ENCODE peak calls at places on chromosomes 3 and 15, in seven cellular contexts. M, I, P, E, C, L and Y are unnamed samples.
A peak's percentile ranks its signal among the peaks of the same experiment; 100 is the strongest.

GRCh38 chr3:185362850-185363661 is at the start of gene MAP3K13:
- DNase-seq in M (peak; percentile 94), I (peak; percentile 77), P (peak; percentile 83), E (peak; percentile 49), C (peak; percentile 70), L (peak; percentile 52), Y (peak; percentile 97)

GRCh38 chr3:99700637-99701268 is 62.4 kb downstream of the COL8A1 start:
- DNase-seq in M (peak; percentile 80), I (no peak), P (no peak), E (no peak), C (no peak), L (no peak), Y (peak; percentile 89)

GRCh38 chr15:25501828-25502446 is 63.1 kb upstream of the UBE3A start:
- DNase-seq in M (peak; percentile 41), I (no peak), P (no peak), E (no peak), C (peak; percentile 5), L (peak; percentile 10), Y (peak; percentile 32)

GRCh38 chr15:28128036-28128435 is 28.9 kb upstream of the OCA2 start:
- DNase-seq in M (no peak), I (peak; percentile 36), P (no peak), E (no peak), C (no peak), L (no peak), Y (no peak)

GRCh38 chr15:56815247-56815646 is 81.9 kb upstream of the ZNF280D start:
- DNase-seq in M (no peak), I (peak; percentile 23), P (peak; percentile 45), E (peak; percentile 53), C (no peak), L (no peak), Y (peak; percentile 60)

GRCh38 chr15:25693321-25694237 is 169.5 kb downstream of the ATP10A start:
- DNase-seq in M (peak; percentile 24), I (peak; percentile 24), P (no peak), E (peak; percentile 39), C (no peak), L (peak; percentile 59), Y (no peak)

GRCh38 chr3:39146611-39147373 is 6.6 kb downstream of the CSRNP1 start:
- DNase-seq in M (peak; percentile 98), I (peak; percentile 76), P (peak; percentile 86), E (peak; percentile 82), C (peak; percentile 93), L (peak; percentile 92), Y (peak; percentile 99)

GRCh38 chr3:58202917-58203360 is 7.8 kb downstream of the DNASE1L3 start:
- DNase-seq in M (no peak), I (no peak), P (no peak), E (no peak), C (no peak), L (no peak), Y (no peak)

GRCh38 chr3:177251756-177252155 is 54.5 kb upstream of the TBL1XR1 start:
- DNase-seq in M (no peak), I (no peak), P (no peak), E (no peak), C (no peak), L (no peak), Y (no peak)

GRCh38 chr15:50065264-50065663 is 53.8 kb downstream of the ATP8B4 start:
- DNase-seq in M (no peak), I (no peak), P (no peak), E (no peak), C (no peak), L (no peak), Y (no peak)

GRCh38 chr15:68045289-68046265 is 8.5 kb upstream of the PIAS1 start:
- DNase-seq in M (no peak), I (no peak), P (no peak), E (no peak), C (no peak), L (no peak), Y (no peak)

GRCh38 chr3:70064194-70064787 is 64.8 kb downstream of the SAMMSON start:
- DNase-seq in M (peak; percentile 38), I (peak; percentile 77), P (no peak), E (no peak), C (peak; percentile 3), L (peak; percentile 26), Y (peak; percentile 45)

GRCh38 chr3:134718736-134719135 is 67.9 kb upstream of the KY start:
- DNase-seq in M (peak; percentile 5), I (no peak), P (no peak), E (no peak), C (no peak), L (no peak), Y (peak; percentile 8)

GRCh38 chr15:95108673-95109072 is 877.3 kb downstream of the MCTP2 start:
- DNase-seq in M (no peak), I (no peak), P (no peak), E (no peak), C (no peak), L (no peak), Y (no peak)

GRCh38 chr15:100252359-100252758 is 89.4 kb downstream of the ADAMTS17 start:
- DNase-seq in M (no peak), I (no peak), P (peak; percentile 39), E (no peak), C (no peak), L (no peak), Y (no peak)

GRCh38 chr3:143526016-143526540 is 322.2 kb downstream of the SLC9A9 start:
- DNase-seq in M (no peak), I (no peak), P (no peak), E (no peak), C (no peak), L (no peak), Y (peak; percentile 25)

GRCh38 chr3:71784914-71785593 is at the start of gene PROK2:
- DNase-seq in M (no peak), I (no peak), P (no peak), E (peak; percentile 50), C (no peak), L (peak; percentile 63), Y (no peak)

GRCh38 chr3:73401058-73401457 is 223.7 kb downstream of the PDZRN3 start:
- DNase-seq in M (peak; percentile 6), I (no peak), P (no peak), E (no peak), C (peak; percentile 35), L (no peak), Y (no peak)

GRCh38 chr15:34663101-34663500 is 79.7 kb upstream of the GOLGA8B start:
- DNase-seq in M (no peak), I (no peak), P (no peak), E (no peak), C (no peak), L (no peak), Y (no peak)

GRCh38 chr3:178325330-178325729 is 210.9 kb upstream of the KCNMB2 start:
- DNase-seq in M (peak; percentile 64), I (no peak), P (no peak), E (no peak), C (peak; percentile 26), L (no peak), Y (peak; percentile 75)

GRCh38 chr3:146390967-146391366 is 78.4 kb downstream of the PLSCR2 start:
- DNase-seq in M (peak; percentile 91), I (peak; percentile 37), P (no peak), E (no peak), C (no peak), L (no peak), Y (peak; percentile 99)

GRCh38 chr15:99181544-99181943 is 67.8 kb downstream of the TTC23 start:
- DNase-seq in M (no peak), I (peak; percentile 17), P (peak; percentile 55), E (no peak), C (peak; percentile 4), L (no peak), Y (peak; percentile 11)

GRCh38 chr15:33310481-33311311 is at the start of gene RYR3:
- DNase-seq in M (no peak), I (no peak), P (peak; percentile 44), E (no peak), C (no peak), L (no peak), Y (peak; percentile 38)

GRCh38 chr3:155075200-155075599 is 4.9 kb upstream of the MME start:
- DNase-seq in M (no peak), I (no peak), P (no peak), E (no peak), C (no peak), L (no peak), Y (no peak)

GRCh38 chr3:47421741-47422649 is 41.2 kb downstream of the PTPN23 start:
- DNase-seq in M (no peak), I (no peak), P (no peak), E (no peak), C (no peak), L (peak; percentile 37), Y (peak; percentile 33)

GRCh38 chr3:99933971-99934750 is 116.5 kb downstream of the CMSS1 start:
- DNase-seq in M (no peak), I (no peak), P (no peak), E (no peak), C (no peak), L (no peak), Y (no peak)

GRCh38 chr15:25894371-25894902 is 31.3 kb upstream of the ATP10A start:
- DNase-seq in M (no peak), I (no peak), P (no peak), E (no peak), C (no peak), L (no peak), Y (no peak)

GRCh38 chr3:19937459-19938362 is 3.7 kb upstream of the EFHB start:
- DNase-seq in M (peak; percentile 45), I (no peak), P (no peak), E (no peak), C (no peak), L (peak; percentile 31), Y (peak; percentile 72)

GRCh38 chr3:60351481-60351880 is 899.8 kb downstream of the FHIT start:
- DNase-seq in M (no peak), I (no peak), P (no peak), E (no peak), C (no peak), L (no peak), Y (no peak)

GRCh38 chr3:181699171-181699903 is 12.4 kb upstream of the SOX2 start:
- DNase-seq in M (no peak), I (no peak), P (no peak), E (no peak), C (no peak), L (no peak), Y (no peak)

GRCh38 chr3:180325533-180325932 is 276.4 kb upstream of the TTC14 start:
- DNase-seq in M (no peak), I (no peak), P (no peak), E (no peak), C (no peak), L (no peak), Y (no peak)

GRCh38 chr3:157145566-157145965 is 14.4 kb downstream of the CCNL1 start:
- DNase-seq in M (no peak), I (no peak), P (no peak), E (no peak), C (no peak), L (no peak), Y (peak; percentile 36)

GRCh38 chr3:189739396-189739795 is 108.2 kb downstream of the TP63 start:
- DNase-seq in M (no peak), I (no peak), P (no peak), E (no peak), C (no peak), L (no peak), Y (no peak)

GRCh38 chr3:138331143-138331894 is 1.7 kb upstream of the NME9 start:
- DNase-seq in M (peak; percentile 35), I (no peak), P (no peak), E (no peak), C (no peak), L (no peak), Y (peak; percentile 41)

GRCh38 chr3:158097571-158098553 is 8.4 kb downstream of the SHOX2 start:
- DNase-seq in M (peak; percentile 57), I (no peak), P (no peak), E (peak; percentile 80), C (no peak), L (peak; percentile 78), Y (peak; percentile 47)

GRCh38 chr15:39584662-39585393 is 3.9 kb downstream of the THBS1 start:
- DNase-seq in M (peak; percentile 28), I (no peak), P (no peak), E (no peak), C (peak; percentile 28), L (no peak), Y (no peak)

GRCh38 chr3:84318273-84318809 is 640.4 kb upstream of the CADM2 start:
- DNase-seq in M (no peak), I (no peak), P (no peak), E (no peak), C (no peak), L (no peak), Y (no peak)

GRCh38 chr15:90191795-90192494 is 9.2 kb upstream of the SEMA4B start:
- DNase-seq in M (no peak), I (peak; percentile 43), P (peak; percentile 86), E (peak; percentile 37), C (no peak), L (peak; percentile 59), Y (peak; percentile 17)